ENCODE peak calls at places on chromosomes 1 and 21, in eight cellular contexts. R is psoas muscle, P is cardiac muscle cell, L is PC-3, N is GM06990, V is bronchial epithelial cell, O is WERI-Rb-1, G is brain microvascular endothelial cell. T is an unnamed sample. For H3K36me3, the result is how much of the 10 kb centered on the place peaks cover.

GRCh38 chr1:56934400-56935080 is 31.3 kb downstream of the C8B start:
- DNase-seq in R (no peak), P (peak), L (no peak), N (no peak), V (no peak), O (no peak), G (no peak), T (no peak)

GRCh38 chr1:58739851-58740466 is 40.1 kb upstream of the MYSM1 start:
- DNase-seq in R (no peak), P (peak), L (peak), N (no peak), V (peak), O (no peak), G (peak), T (no peak)

GRCh38 chr1:66940968-66941367 is 16.2 kb downstream of the MIER1 start:
- DNase-seq in R (no peak), P (peak), L (no peak), N (no peak), V (no peak), O (no peak), G (peak), T (no peak)

GRCh38 chr1:68819190-68819829 is 322.4 kb upstream of the DEPDC1 start:
- DNase-seq in R (no peak), P (peak), L (peak), N (no peak), V (peak), O (peak), G (peak), T (no peak)

GRCh38 chr21:36684957-36685714 is 13.8 kb upstream of the SIM2 start:
- DNase-seq in R (no peak), P (no peak), L (no peak), N (no peak), V (no peak), O (no peak), G (no peak), T (no peak)

GRCh38 chr1:43358121-43358745 is 548 bp upstream of the CDC20 start:
- DNase-seq in R (no peak), P (no peak), L (peak), N (peak), V (peak), O (peak), G (no peak), T (no peak)

GRCh38 chr1:82538876-82539275 is 738.1 kb downstream of the ADGRL2 start:
- DNase-seq in R (no peak), P (peak), L (no peak), N (no peak), V (peak), O (no peak), G (peak), T (no peak)

GRCh38 chr1:31943546-31944184 is 5.5 kb upstream of the PTP4A2 start:
- DNase-seq in R (no peak), P (peak), L (no peak), N (peak), V (no peak), O (no peak), G (no peak), T (no peak)

GRCh38 chr1:226109829-226110248 is 47.3 kb downstream of the H3-3A start:
- DNase-seq in R (peak), P (peak), L (peak), N (peak), V (peak), O (peak), G (peak), T (peak)

GRCh38 chr1:109793486-109794318 is 30.0 kb upstream of the EPS8L3 start:
- DNase-seq in R (peak), P (peak), L (peak), N (no peak), V (peak), O (peak), G (peak), T (peak)

GRCh38 chr1:234553241-234554156 is 56.5 kb downstream of the IRF2BP2 start:
- DNase-seq in R (no peak), P (peak), L (no peak), N (no peak), V (no peak), O (no peak), G (peak), T (no peak)

GRCh38 chr1:210556475-210556874 is 227.8 kb downstream of the HHAT start:
- DNase-seq in R (no peak), P (no peak), L (no peak), N (no peak), V (no peak), O (no peak), G (no peak), T (no peak)

GRCh38 chr1:207430602-207431001 is 23.5 kb upstream of the CR2 start:
- DNase-seq in R (no peak), P (no peak), L (peak), N (peak), V (no peak), O (no peak), G (no peak), T (no peak)

GRCh38 chr1:40182956-40183710 is 21.9 kb downstream of the RLF start:
- DNase-seq in R (no peak), P (peak), L (peak), N (no peak), V (peak), O (peak), G (peak), T (no peak)

GRCh38 chr1:199007423-199007822 is 368.6 kb downstream of the PTPRC start:
- DNase-seq in R (no peak), P (peak), L (no peak), N (no peak), V (peak), O (no peak), G (no peak), T (peak)

GRCh38 chr1:227315500-227316346 is 2.6 kb downstream of the CDC42BPA start:
- DNase-seq in R (no peak), P (peak), L (peak), N (no peak), V (peak), O (no peak), G (peak), T (no peak)

GRCh38 chr1:23100074-23100748 is 68.4 kb downstream of the LUZP1 start:
- DNase-seq in R (no peak), P (peak), L (peak), N (no peak), V (peak), O (peak), G (peak), T (no peak)

GRCh38 chr21:38725196-38726157 is 80.3 kb upstream of the ETS2 start:
- DNase-seq in R (no peak), P (no peak), L (no peak), N (no peak), V (peak), O (no peak), G (no peak), T (no peak)

GRCh38 chr1:57678138-57678537 is 254.3 kb upstream of the DAB1 start:
- DNase-seq in R (no peak), P (no peak), L (no peak), N (no peak), V (no peak), O (no peak), G (no peak), T (no peak)

GRCh38 chr1:18549896-18550295 is 69.2 kb downstream of the KLHDC7A start:
- DNase-seq in R (no peak), P (no peak), L (no peak), N (no peak), V (no peak), O (peak), G (no peak), T (no peak)

GRCh38 chr1:182855886-182856285 is 16.7 kb downstream of the DHX9 start:
- DNase-seq in R (no peak), P (no peak), L (no peak), N (no peak), V (no peak), O (no peak), G (no peak), T (no peak)

GRCh38 chr1:182861994-182862393 is 22.8 kb downstream of the DHX9 start:
- DNase-seq in R (no peak), P (peak), L (no peak), N (no peak), V (no peak), O (no peak), G (peak), T (no peak)

GRCh38 chr1:182851825-182852224 is 12.7 kb downstream of the DHX9 start:
- DNase-seq in R (no peak), P (no peak), L (no peak), N (no peak), V (no peak), O (no peak), G (no peak), T (no peak)

GRCh38 chr1:182860658-182861057 is 21.5 kb downstream of the DHX9 start:
- DNase-seq in R (no peak), P (no peak), L (no peak), N (no peak), V (no peak), O (no peak), G (no peak), T (no peak)

GRCh38 chr1:182857212-182857611 is 18.1 kb downstream of the DHX9 start:
- DNase-seq in R (no peak), P (no peak), L (no peak), N (no peak), V (no peak), O (no peak), G (no peak), T (no peak)
- H3K36me3 ChIP-seq in R (half or more), P (half or more), L (half or more), N (under half), V (under half), O (half or more), G (half or more), T (half or more)

GRCh38 chr21:42113926-42114409 is 42.9 kb downstream of the UMODL1 start:
- DNase-seq in R (peak), P (no peak), L (peak), N (no peak), V (peak), O (no peak), G (no peak), T (no peak)
- TF ChIP-seq CTCF in R (no peak), P (no peak), L (peak), N (no peak), V (peak), O (no peak), G (no peak), T (no peak)

GRCh38 chr1:61973100-61973837 is 221.4 kb upstream of the L1TD1 start:
- DNase-seq in R (no peak), P (no peak), L (no peak), N (no peak), V (no peak), O (no peak), G (no peak), T (no peak)

GRCh38 chr1:61967750-61968149 is 225.5 kb downstream of the PATJ start:
- DNase-seq in R (no peak), P (no peak), L (no peak), N (no peak), V (no peak), O (no peak), G (peak), T (no peak)

DNA sequence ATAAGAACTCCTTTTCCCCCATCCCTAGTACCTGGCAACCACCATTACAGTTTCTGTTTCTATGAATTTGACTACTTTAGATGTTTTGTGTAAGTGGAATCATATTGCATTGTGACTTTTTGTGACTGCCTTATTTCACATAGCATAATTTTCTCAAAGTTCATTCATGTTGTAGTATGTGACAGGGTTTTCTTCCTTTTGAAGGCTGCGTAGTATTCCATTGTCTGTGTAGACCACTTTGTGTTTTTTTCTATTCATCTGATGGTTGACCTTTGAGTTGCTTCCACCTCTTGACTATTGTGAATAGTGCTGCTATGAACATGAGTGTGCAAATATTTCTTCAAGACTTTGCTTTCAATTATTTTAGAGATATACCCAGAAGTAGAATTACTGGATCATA is 225.8 kb upstream of the L1TD1 start:
- DNase-seq in R (no peak), P (no peak), L (no peak), N (no peak), V (no peak), O (no peak), G (no peak), T (no peak)
- H3K36me3 ChIP-seq in R (under half), P (under half), L (under half), N (under half), V (under half), O (under half), G (under half), T (under half)

DNA sequence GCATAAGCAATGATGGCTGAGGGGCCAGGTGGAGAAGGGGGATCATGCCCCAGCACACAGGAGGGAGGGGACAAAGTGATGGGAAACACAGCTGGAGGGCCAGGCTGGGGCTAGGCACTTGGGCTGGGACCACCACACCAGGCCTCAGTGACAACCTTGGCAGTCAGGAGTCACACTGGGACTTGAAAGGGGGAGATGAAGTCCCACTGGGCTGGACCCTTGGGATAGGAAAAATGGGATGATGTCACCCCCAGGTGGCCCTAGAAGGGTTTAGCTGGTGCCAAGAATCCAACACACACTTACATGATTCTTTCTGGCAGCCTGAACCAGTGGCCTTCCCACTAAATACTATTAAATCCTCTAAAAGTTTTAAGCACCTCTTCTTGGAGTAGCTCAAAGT is 17.1 kb downstream of the ZBTB17 start:
- DNase-seq in R (no peak), P (no peak), L (no peak), N (no peak), V (no peak), O (no peak), G (no peak), T (no peak)
- TF ChIP-seq CTCF in R (no peak), P (no peak), L (peak), N (no peak), V (no peak), O (no peak), G (no peak), T (no peak)

DNA sequence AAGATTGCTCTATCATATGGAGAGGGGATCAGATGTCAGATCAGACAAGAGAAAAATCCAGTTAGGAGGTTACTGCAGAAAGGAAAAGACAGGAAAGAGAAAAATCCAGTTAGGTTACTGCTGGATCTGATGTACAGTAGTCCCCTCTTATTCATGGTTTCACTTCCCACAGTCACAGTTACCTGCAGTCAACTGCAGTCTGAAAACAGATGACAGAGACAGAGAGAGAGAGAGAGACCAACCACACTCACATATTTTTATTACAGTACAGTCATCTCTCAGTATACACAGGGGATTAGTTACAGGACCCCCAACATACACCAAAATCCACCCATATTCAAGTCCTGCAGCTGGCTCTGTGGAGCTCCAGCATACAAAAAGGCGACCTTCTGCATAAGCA is 29.3 kb downstream of the NUP133 start:
- DNase-seq in R (no peak), P (no peak), L (no peak), N (peak), V (no peak), O (no peak), G (no peak), T (no peak)
- H3K36me3 ChIP-seq in R (half or more), P (under half), L (under half), N (under half), V (under half), O (under half), G (under half), T (half or more)

DNA sequence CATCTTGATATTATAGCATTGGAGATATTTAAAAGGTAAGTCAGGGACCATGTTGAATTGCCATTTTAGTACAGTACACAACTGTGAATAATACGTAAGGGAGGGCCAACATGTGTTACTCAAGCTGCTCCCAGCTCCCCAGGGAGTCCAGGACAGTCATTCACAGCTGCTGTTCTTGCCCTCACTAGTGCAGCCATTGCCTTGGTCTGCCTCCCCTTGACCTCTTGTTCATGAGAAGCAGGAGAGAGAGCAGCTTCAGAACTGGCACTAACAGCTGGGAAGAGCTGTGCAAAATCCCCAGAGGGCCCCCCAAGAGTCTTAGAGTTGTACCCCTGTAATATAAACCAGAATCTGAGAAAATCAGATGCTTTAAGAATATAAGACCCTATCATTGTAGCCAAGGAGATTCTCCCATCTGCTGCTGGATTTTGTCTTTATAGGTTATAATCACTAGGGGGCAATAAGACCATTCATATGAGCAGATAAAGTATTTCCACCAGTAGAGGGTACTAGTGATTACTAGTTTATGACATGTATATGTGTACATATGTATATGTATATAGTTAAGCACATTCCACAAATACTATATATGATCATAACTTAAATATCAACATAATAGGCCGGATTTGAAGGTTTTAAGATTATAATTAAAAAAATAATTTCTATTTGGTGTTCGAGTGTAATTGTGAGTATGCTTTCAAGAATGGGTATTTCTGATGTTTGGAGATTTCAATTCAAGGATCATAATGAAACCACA is 16.6 kb downstream of the TCEANC2 start:
- DNase-seq in R (no peak), P (peak), L (peak), N (no peak), V (peak), O (peak), G (peak), T (no peak)
- TF ChIP-seq CTCF in R (peak), P (peak), L (peak), N (peak), V (peak), O (peak), G (peak), T (peak)

GRCh38 chr1:212286437-212287131 is 1.4 kb downstream of the PPP2R5A start:
- DNase-seq in R (no peak), P (no peak), L (peak), N (no peak), V (peak), O (no peak), G (peak), T (no peak)
- H3K36me3 ChIP-seq in R (under half), P (under half), L (under half), N (under half), V (under half), O (under half), G (under half), T (under half)

GRCh38 chr21:31476551-31477120 is 132.6 kb upstream of the TIAM1 start:
- DNase-seq in R (no peak), P (peak), L (no peak), N (no peak), V (no peak), O (no peak), G (no peak), T (no peak)
- TF ChIP-seq CTCF in R (no peak), P (peak), L (peak), N (no peak), V (no peak), O (no peak), G (peak), T (no peak)

DNA sequence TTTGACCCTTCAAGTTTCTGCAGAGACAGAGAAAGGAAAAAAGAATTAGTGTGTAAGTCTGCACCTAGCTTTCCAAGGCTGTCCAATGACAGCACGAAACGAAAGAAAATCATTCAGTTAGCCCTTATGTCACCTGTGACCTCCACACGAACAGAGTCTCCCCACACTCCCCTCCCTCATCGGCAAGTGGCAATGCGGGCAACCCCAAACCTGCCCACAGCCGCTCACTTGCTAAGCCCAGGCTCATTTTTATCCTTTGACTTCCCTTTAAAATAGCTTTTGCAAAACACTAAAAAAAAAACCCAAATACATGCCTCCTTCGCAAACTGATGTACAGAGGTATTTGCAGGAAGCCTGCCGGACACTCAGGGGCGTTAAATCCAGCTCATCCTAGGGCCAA is 10.3 kb downstream of the RCC2 start:
- DNase-seq in R (no peak), P (no peak), L (no peak), N (no peak), V (no peak), O (no peak), G (no peak), T (no peak)
- H3K36me3 ChIP-seq in R (half or more), P (half or more), L (half or more), N (under half), V (half or more), O (half or more), G (half or more), T (half or more)

GRCh38 chr1:214316597-214316996 is 35.6 kb downstream of the SMYD2 start:
- DNase-seq in R (no peak), P (no peak), L (peak), N (no peak), V (peak), O (no peak), G (peak), T (no peak)

GRCh38 chr1:214318956-214319355 is 38.0 kb downstream of the SMYD2 start:
- DNase-seq in R (no peak), P (no peak), L (no peak), N (no peak), V (no peak), O (no peak), G (no peak), T (no peak)

GRCh38 chr1:214318356-214318755 is 37.4 kb downstream of the SMYD2 start:
- DNase-seq in R (no peak), P (peak), L (no peak), N (no peak), V (no peak), O (no peak), G (peak), T (no peak)

GRCh38 chr1:214317300-214317699 is 36.3 kb downstream of the SMYD2 start:
- DNase-seq in R (no peak), P (no peak), L (no peak), N (no peak), V (no peak), O (no peak), G (no peak), T (no peak)

DNA sequence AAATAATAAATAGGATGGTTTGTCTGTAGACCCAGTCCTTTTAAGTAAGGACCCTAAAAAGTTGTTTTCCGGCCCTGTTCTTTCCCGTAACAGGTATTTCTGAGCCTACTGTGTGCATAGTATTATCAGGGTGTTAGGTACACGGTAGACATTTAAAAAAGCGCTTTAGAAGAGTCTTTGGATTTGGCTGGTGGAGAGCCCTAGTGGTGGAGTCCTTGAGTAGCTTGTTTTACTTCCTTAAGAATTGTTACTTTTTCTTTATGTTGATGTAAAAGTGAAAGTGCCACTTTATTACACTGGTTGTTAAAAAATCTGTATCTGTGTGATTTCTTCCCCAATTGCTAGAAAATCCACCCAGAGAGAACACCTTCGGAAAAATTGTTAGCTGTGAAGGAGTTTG is 36.8 kb downstream of the SMYD2 start:
- DNase-seq in R (no peak), P (no peak), L (no peak), N (no peak), V (no peak), O (no peak), G (no peak), T (no peak)
- TF ChIP-seq CTCF in R (no peak), P (peak), L (peak), N (no peak), V (no peak), O (no peak), G (peak), T (no peak)

T was measured in lower lobe of right lung.